ENCODE peak calls at places on chromosome 18, in six cellular contexts. O is AG10803, J is IMR-90, Y is OCI-LY7, Q is GM10248, K is prostate gland. F is an unnamed sample.

GRCh38 chr18:47545613-47546012 is 294.2 kb upstream of the SKOR2 start:
- DNase-seq in Q (no peak), Y (no peak), J (no peak), O (no peak), K (no peak), F (no peak)

GRCh38 chr18:56382541-56382940 is 255.9 kb downstream of the TXNL1 start:
- DNase-seq in Y (no peak), J (no peak), Q (no peak), O (peak; percentile 51), K (no peak), F (no peak)

GRCh38 chr18:61597321-61597720 is 264.1 kb downstream of the CDH20 start:
- DNase-seq in Q (no peak), Y (no peak), K (no peak), O (no peak), J (no peak), F (no peak)

GRCh38 chr18:52312321-52312720 is 27.7 kb upstream of the DCC start:
- DNase-seq in Y (no peak), Q (no peak), O (no peak), K (no peak), J (no peak), F (no peak)

GRCh38 chr18:53698907-53699306 is 525.6 kb downstream of the MBD2 start:
- DNase-seq in J (no peak), O (peak; percentile 37), K (no peak), Y (peak; percentile 0), Q (peak; percentile 22), F (no peak)

GRCh38 chr18:23134780-23135678 is at the start of gene CABLES1:
- DNase-seq in Q (peak; percentile 53), K (peak; percentile 43), J (peak; percentile 59), O (peak; percentile 56), Y (peak; percentile 63), F (peak; percentile 37)

GRCh38 chr18:23614413-23614812 is 28.1 kb upstream of the NPC1 start:
- DNase-seq in J (no peak), Y (no peak), O (no peak), Q (no peak), K (no peak), F (no peak)

GRCh38 chr18:23703057-23703986 is 14.1 kb downstream of the LAMA3 start:
- DNase-seq in K (peak; percentile 57), Q (peak; percentile 45), Y (peak; percentile 26), O (peak; percentile 68), J (peak; percentile 79), F (peak; percentile 71)

GRCh38 chr18:29651121-29651675 is 1391.3 kb downstream of the DSC3 start:
- DNase-seq in O (peak; percentile 81), K (no peak), J (peak; percentile 53), Y (no peak), Q (no peak), F (peak; percentile 57)

GRCh38 chr18:47513036-47513435 is 261.6 kb upstream of the SKOR2 start:
- DNase-seq in J (no peak), O (no peak), K (no peak), Q (no peak), Y (no peak), F (no peak)

GRCh38 chr18:31720867-31721266 is 36.5 kb upstream of the B4GALT6 start:
- DNase-seq in Y (no peak), K (no peak), J (no peak), O (no peak), Q (no peak), F (no peak)
- TF ChIP-seq CTCF in Y (no peak), K (no peak), J (no peak), O (no peak), Q (no peak), F (no peak)

GRCh38 chr18:35355140-35355618 is 11.0 kb upstream of the ZNF24 start:
- DNase-seq in J (peak; percentile 83), K (peak; percentile 68), O (peak; percentile 85), Y (peak; percentile 52), Q (peak; percentile 57), F (peak; percentile 74)
- TF ChIP-seq CTCF in J (peak; percentile 78), K (peak; percentile 14), O (peak; percentile 92), Y (peak; percentile 70), Q (peak; percentile 69), F (peak; percentile 83)

GRCh38 chr18:69916412-69916811 is 31.3 kb downstream of the CD226 start:
- DNase-seq in O (no peak), J (peak; percentile 26), Y (no peak), K (no peak), Q (no peak), F (no peak)
- TF ChIP-seq CTCF in O (no peak), J (peak; percentile 13), Y (no peak), K (no peak), Q (no peak), F (peak; percentile 46)

GRCh38 chr18:75884728-75885127 is 457.2 kb upstream of the SMIM21 start:
- DNase-seq in Q (no peak), Y (no peak), J (no peak), K (no peak), O (no peak), F (no peak)
- TF ChIP-seq CTCF in Q (no peak), Y (peak; percentile 32), J (no peak), K (no peak), O (no peak), F (no peak)

GRCh38 chr18:59479776-59480175 is 120.7 kb upstream of the LMAN1 start:
- DNase-seq in O (no peak), K (no peak), J (no peak), Q (no peak), Y (no peak), F (no peak)
- TF ChIP-seq CTCF in O (no peak), K (no peak), J (no peak), Q (no peak), Y (no peak), F (no peak)

GRCh38 chr18:74570266-74570665 is 27.4 kb upstream of the ZNF407 start:
- DNase-seq in Y (no peak), K (no peak), Q (no peak), O (no peak), J (no peak), F (no peak)

GRCh38 chr18:74569401-74569800 is 28.3 kb upstream of the ZNF407 start:
- DNase-seq in Q (no peak), O (no peak), K (no peak), Y (no peak), J (no peak), F (no peak)

GRCh38 chr18:74571895-74572680 is 25.6 kb upstream of the ZNF407 start:
- DNase-seq in O (no peak), Q (no peak), Y (no peak), K (no peak), J (no peak), F (no peak)

GRCh38 chr18:74564012-74564411 is 29.7 kb downstream of the CNDP1 start:
- DNase-seq in O (no peak), K (no peak), Q (no peak), J (no peak), Y (no peak), F (no peak)

DNA sequence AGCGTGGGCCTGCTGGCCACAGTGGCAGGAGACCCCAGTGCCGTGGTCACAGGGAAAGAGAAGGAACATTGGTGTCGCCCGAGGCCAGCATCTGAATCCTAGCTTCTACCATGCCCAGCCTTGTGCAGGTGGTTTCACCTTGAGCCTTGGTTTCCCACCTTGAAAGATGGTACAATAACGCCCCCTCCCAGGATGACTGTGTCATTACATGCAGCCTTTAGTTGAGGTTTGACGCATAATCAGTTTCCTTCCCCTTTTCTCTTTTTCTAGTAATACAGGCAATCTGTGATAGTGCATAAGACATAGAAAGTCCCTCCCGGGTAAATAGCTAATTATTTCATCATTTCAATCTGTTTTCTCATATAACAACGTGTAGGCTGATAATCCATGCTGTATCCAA is 29.9 kb upstream of the ZNF407 start:
- DNase-seq in Y (no peak), O (no peak), K (no peak), J (no peak), Q (no peak), F (no peak)
- TF ChIP-seq CTCF in Y (peak; percentile 12), O (no peak), K (no peak), J (no peak), Q (no peak), F (no peak)

GRCh38 chr18:65227970-65228369 is 522.8 kb upstream of the CDH7 start:
- DNase-seq in O (no peak), Q (no peak), K (no peak), J (no peak), Y (no peak), F (no peak)
- TF ChIP-seq CTCF in O (no peak), Q (no peak), K (no peak), J (no peak), Y (no peak), F (no peak)

GRCh38 chr18:32371384-32371783 is 99.3 kb downstream of the GAREM1 start:
- DNase-seq in O (no peak), Q (no peak), J (no peak), K (no peak), Y (no peak), F (no peak)
- TF ChIP-seq CTCF in O (no peak), Q (no peak), J (no peak), K (no peak), Y (no peak), F (no peak)

DNA sequence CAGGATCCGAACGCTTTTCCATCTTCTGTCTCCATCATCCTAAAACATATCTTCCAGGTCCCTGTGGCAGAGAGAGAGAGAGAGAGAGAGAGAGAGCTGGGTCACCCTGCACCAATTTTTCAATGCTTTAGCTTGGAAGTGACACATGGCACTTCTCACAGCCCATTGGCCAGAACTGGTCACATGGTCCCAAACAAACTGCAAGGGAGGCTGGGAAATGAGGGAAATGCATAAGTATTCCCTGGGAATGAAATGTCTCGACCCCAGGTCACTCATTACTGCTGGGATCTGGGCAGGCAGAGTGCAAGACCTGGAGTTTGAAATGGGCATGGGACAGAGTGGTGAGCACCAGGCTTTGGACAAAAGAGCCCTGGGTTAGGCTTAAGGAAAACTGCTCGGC is 37.0 kb downstream of the SMAD7 start:
- DNase-seq in Y (no peak), J (no peak), Q (no peak), K (no peak), O (no peak), F (no peak)
- TF ChIP-seq CTCF in Y (no peak), J (no peak), Q (no peak), K (no peak), O (no peak), F (no peak)

GRCh38 chr18:21914739-21915319 is 174.2 kb downstream of the MIB1 start:
- DNase-seq in J (peak; percentile 62), Y (peak; percentile 15), Q (no peak), K (no peak), O (peak; percentile 35), F (peak; percentile 40)

GRCh38 chr18:21910906-21911305 is 170.3 kb downstream of the MIB1 start:
- DNase-seq in J (no peak), O (no peak), Q (no peak), K (no peak), Y (no peak), F (no peak)

GRCh38 chr18:21915546-21915945 is 175.0 kb downstream of the MIB1 start:
- DNase-seq in Y (no peak), K (no peak), J (no peak), Q (no peak), O (no peak), F (no peak)

GRCh38 chr18:21911551-21911950 is 171.0 kb downstream of the MIB1 start:
- DNase-seq in K (no peak), J (no peak), O (no peak), Y (no peak), Q (peak; percentile 37), F (no peak)

GRCh38 chr18:21912339-21913239 is 172.0 kb downstream of the MIB1 start:
- DNase-seq in J (no peak), Y (no peak), K (no peak), Q (no peak), O (no peak), F (no peak)
- TF ChIP-seq CTCF in J (no peak), Y (no peak), K (no peak), Q (no peak), O (no peak), F (no peak)